ENCODE peak calls at places on chromosomes 1 and 21, in five cellular contexts. T is esophagus muscularis mucosa, I is H1, J is tibial nerve, D is stomach. P is an unnamed sample. For H3K4me1, the result is how much of the 10 kb centered on the place peaks cover.

GRCh38 chr1:58660105-58660504 is 39.8 kb downstream of the MYSM1 start:
- DNase-seq in J (no peak), D (no peak), I (no peak), T (no peak), P (no peak)

GRCh38 chr21:41622831-41623548 is 115.0 kb upstream of the TMPRSS2 start:
- DNase-seq in D (no peak), T (no peak), I (no peak), J (no peak), P (peak)

GRCh38 chr1:204834752-204835151 is 35.9 kb upstream of the NFASC start:
- DNase-seq in D (no peak), J (no peak), I (no peak), T (no peak), P (no peak)

GRCh38 chr1:116510361-116510760 is 60.5 kb downstream of the CD58 start:
- DNase-seq in D (no peak), T (no peak), J (no peak), I (no peak), P (no peak)

GRCh38 chr1:115090956-115091355 is 1.7 kb upstream of the TSPAN2 start:
- DNase-seq in I (no peak), D (no peak), T (no peak), J (no peak), P (no peak)

GRCh38 chr21:15352009-15352408 is 287.2 kb upstream of the NRIP1 start:
- DNase-seq in I (no peak), D (no peak), T (no peak), J (no peak), P (no peak)

GRCh38 chr21:24046816-24047443 is 1560.4 kb downstream of the MRPL39 start:
- DNase-seq in D (no peak), J (no peak), I (no peak), T (no peak), P (no peak)

GRCh38 chr1:207407655-207408256 is 46.4 kb upstream of the CR2 start:
- DNase-seq in D (no peak), T (no peak), I (no peak), J (no peak), P (no peak)

GRCh38 chr21:18772404-18772803 is 368.8 kb upstream of the TMPRSS15 start:
- DNase-seq in J (no peak), T (no peak), D (no peak), I (no peak), P (no peak)

GRCh38 chr1:9222846-9223625 is 11.5 kb upstream of the H6PD start:
- DNase-seq in T (no peak), J (no peak), I (no peak), D (no peak), P (no peak)
- TF ChIP-seq EP300 in T (no peak), J (no peak), I (no peak), D (no peak), P (no peak)

DNA sequence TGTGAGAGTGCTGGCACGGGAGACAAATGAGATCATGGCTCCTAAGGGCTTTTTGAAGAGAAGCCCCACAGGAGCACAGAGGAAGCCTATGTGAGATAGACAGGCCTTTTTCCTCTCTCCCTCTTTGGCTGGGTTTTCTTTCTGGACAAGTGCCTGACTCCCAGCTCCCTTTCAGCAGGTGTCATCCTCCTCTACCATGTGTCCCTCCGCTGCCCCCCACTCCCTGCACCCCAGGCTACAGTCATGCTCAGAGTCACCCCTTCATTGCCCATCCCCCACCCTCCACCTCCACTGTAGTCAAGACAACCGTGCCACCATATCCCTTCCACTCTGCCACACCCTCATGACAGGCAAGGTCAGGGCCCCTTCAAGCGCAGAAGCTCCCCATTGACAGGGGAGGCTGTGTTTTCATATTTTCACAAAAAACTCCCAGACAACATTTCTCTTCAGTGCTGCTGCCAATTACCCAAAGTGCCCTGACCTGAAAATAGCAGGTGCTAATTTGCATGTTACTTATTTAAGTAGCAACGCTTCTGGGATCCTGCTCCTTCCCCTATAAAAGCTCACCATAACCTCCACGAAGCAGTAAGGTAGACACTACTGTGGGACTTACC is 92.1 kb upstream of the IPO9 start:
- DNase-seq in I (no peak), J (no peak), T (no peak), D (no peak), P (no peak)
- H3K4me1 ChIP-seq in I (under half), J (under half), T (half or more), D (under half), P (half or more)

GRCh38 chr1:111755321-111756123 is at the start of gene DDX20:
- DNase-seq in T (peak), D (peak), J (peak), I (no peak), P (peak)
- TF ChIP-seq EP300 in T (no peak), D (no peak), J (peak), I (no peak), P (peak)

GRCh38 chr1:184513966-184514365 is 127.1 kb downstream of the C1orf21 start:
- DNase-seq in D (no peak), J (no peak), T (no peak), I (no peak), P (peak)
- H3K4me1 ChIP-seq in D (under half), J (under half), T (under half), I (under half), P (under half)

GRCh38 chr1:53329183-53329544 is 1.3 kb upstream of the LRP8 start:
- DNase-seq in I (no peak), J (no peak), D (no peak), T (no peak), P (peak)

GRCh38 chr1:53326598-53327182 is 1.2 kb downstream of the LRP8 start:
- DNase-seq in J (no peak), I (no peak), D (no peak), T (no peak), P (no peak)

GRCh38 chr1:53328490-53329182 is 766 bp upstream of the LRP8 start:
- DNase-seq in I (no peak), J (no peak), D (no peak), T (no peak), P (peak)

GRCh38 chr1:53327183-53327941 is 508 bp downstream of the LRP8 start:
- DNase-seq in D (no peak), T (no peak), J (no peak), I (no peak), P (no peak)

DNA sequence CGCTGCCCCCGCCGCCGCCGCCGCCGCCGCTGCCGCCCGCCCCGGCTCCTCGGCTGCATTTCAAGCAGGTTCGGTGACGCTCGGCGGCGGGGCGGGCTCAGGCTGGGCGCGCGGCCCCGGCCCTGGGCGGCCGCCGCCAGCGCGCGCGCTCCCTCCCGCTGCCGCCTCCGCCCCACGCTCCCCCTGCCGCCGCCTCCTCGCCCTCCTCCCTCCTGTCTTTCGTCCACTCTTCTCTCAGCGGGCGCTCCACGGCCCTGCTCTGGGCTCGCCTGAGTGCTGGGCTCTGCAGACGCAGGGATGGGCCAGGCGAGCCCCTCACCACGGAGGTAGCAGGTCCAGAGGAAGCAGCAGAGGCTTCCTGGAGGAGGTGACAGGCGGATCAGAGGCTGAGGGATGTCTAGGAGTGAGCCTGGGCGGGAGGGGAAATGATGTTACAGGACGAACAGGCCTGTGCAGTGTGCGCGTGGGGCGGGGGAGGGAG is at the start of gene LRP8:
- DNase-seq in D (peak), I (no peak), J (peak), T (no peak), P (peak)
- TF ChIP-seq EP300 in D (no peak), I (no peak), J (no peak), T (no peak), P (no peak)

DNA sequence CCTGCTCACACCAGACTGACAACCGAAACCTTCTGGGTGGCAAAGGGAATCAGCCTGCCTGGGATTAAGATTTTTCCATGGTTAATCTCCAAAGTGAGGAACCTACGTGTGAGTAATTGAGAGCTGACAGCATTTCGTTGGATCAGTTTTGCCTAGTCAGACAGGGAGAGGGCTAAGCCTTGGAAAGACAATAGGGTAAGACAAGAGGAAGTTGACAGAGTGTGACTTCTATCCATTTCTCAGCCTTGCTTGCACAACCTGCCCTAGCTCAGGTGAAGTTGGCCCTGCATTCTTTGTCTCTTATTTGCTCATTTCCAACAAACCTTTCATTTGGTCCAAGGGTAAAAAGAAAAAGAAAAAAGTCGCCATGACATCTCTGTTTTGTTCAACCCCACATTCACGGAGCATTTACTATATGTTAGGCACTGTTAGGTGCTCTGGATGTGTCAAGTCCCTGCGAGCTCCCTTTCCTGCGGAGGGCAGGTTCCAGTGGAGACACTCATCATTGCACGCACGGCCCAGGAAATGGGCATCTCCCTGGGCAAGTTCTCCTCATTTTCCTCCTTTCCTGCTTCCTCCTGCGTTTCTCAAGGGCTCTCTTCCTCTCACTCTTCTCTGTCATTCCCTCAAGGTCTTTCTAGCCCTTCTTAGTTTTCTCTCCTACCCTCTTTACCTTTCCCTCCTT is 23.3 kb downstream of the KIRREL1 start:
- DNase-seq in J (no peak), D (no peak), I (no peak), T (no peak), P (no peak)
- H3K4me1 ChIP-seq in J (under half), D (half or more), I (under half), T (half or more), P (half or more)

GRCh38 chr1:46070164-46070814 is 62.1 kb downstream of the PIK3R3 start:
- DNase-seq in D (no peak), J (peak), T (no peak), I (no peak), P (no peak)

GRCh38 chr1:46077669-46078068 is 54.8 kb downstream of the PIK3R3 start:
- DNase-seq in I (no peak), D (no peak), J (no peak), T (no peak), P (no peak)

GRCh38 chr1:46076343-46076742 is 56.1 kb downstream of the PIK3R3 start:
- DNase-seq in J (no peak), T (no peak), I (no peak), D (no peak), P (no peak)

GRCh38 chr1:46068525-46068924 is 63.9 kb downstream of the PIK3R3 start:
- DNase-seq in I (no peak), T (no peak), J (no peak), D (no peak), P (no peak)

GRCh38 chr1:46072975-46073374 is 59.5 kb downstream of the PIK3R3 start:
- DNase-seq in I (no peak), J (no peak), D (no peak), T (no peak), P (no peak)
- TF ChIP-seq EP300 in I (no peak), J (no peak), D (no peak), T (no peak), P (no peak)